ENCODE peak calls at places on chromosomes 13 and 19, in five cellular contexts. One of them, this sample, is unnamed.

GRCh38 chr19:17076539-17076919 is 952 bp downstream of the MYO9B start:
- DNase-seq in GM10248: no peak
- DNase-seq in fibroblast of pulmonary artery: no peak
- DNase-seq in brain microvascular endothelial cell: no peak
- DNase-seq in AG10803: peak; percentile 22
- DNase-seq in this sample: no peak

GRCh38 chr13:44685641-44686040 is 109.5 kb upstream of the TSC22D1 start:
- DNase-seq in fibroblast of pulmonary artery: peak; percentile 36
- DNase-seq in GM10248: no peak
- DNase-seq in brain microvascular endothelial cell: no peak
- DNase-seq in AG10803: no peak
- DNase-seq in this sample: no peak

GRCh38 chr19:4284176-4284958 is 5.3 kb downstream of the SHD start:
- DNase-seq in GM10248: no peak
- DNase-seq in AG10803: no peak
- DNase-seq in brain microvascular endothelial cell: peak; percentile 9
- DNase-seq in fibroblast of pulmonary artery: no peak
- DNase-seq in this sample: peak; percentile 81

GRCh38 chr19:9586764-9587163 is 2.5 kb upstream of the ZNF121 start:
- DNase-seq in brain microvascular endothelial cell: peak; percentile 54
- DNase-seq in fibroblast of pulmonary artery: peak; percentile 80
- DNase-seq in GM10248: peak; percentile 41
- DNase-seq in AG10803: peak; percentile 51
- DNase-seq in this sample: peak; percentile 69

GRCh38 chr13:22486490-22486889 is 694.3 kb upstream of the SGCG start:
- DNase-seq in AG10803: no peak
- DNase-seq in brain microvascular endothelial cell: no peak
- DNase-seq in fibroblast of pulmonary artery: no peak
- DNase-seq in GM10248: no peak
- DNase-seq in this sample: no peak

GRCh38 chr19:455031-455705 is 5.7 kb downstream of the SHC2 start:
- DNase-seq in AG10803: no peak
- DNase-seq in GM10248: no peak
- DNase-seq in brain microvascular endothelial cell: no peak
- DNase-seq in fibroblast of pulmonary artery: no peak
- DNase-seq in this sample: no peak

GRCh38 chr19:46461537-46461936 is 9.8 kb downstream of the PNMA8A start:
- DNase-seq in brain microvascular endothelial cell: no peak
- DNase-seq in AG10803: peak; percentile 32
- DNase-seq in GM10248: no peak
- DNase-seq in fibroblast of pulmonary artery: no peak
- DNase-seq in this sample: no peak

GRCh38 chr13:44075113-44075512 is 195.4 kb downstream of the LACC1 start:
- DNase-seq in fibroblast of pulmonary artery: no peak
- DNase-seq in GM10248: no peak
- DNase-seq in AG10803: no peak
- DNase-seq in brain microvascular endothelial cell: no peak
- DNase-seq in this sample: no peak

GRCh38 chr13:88042489-88042888 is 371.3 kb downstream of the SLITRK5 start:
- DNase-seq in brain microvascular endothelial cell: no peak
- DNase-seq in AG10803: peak; percentile 2
- DNase-seq in GM10248: no peak
- DNase-seq in fibroblast of pulmonary artery: no peak
- DNase-seq in this sample: no peak

GRCh38 chr13:105272660-105273631 is 1262.5 kb downstream of the EFNB2 start:
- DNase-seq in AG10803: no peak
- DNase-seq in GM10248: no peak
- DNase-seq in fibroblast of pulmonary artery: no peak
- DNase-seq in brain microvascular endothelial cell: no peak
- DNase-seq in this sample: peak; percentile 34

GRCh38 chr13:65889368-65889767 is 1340.8 kb downstream of the PCDH9 start:
- DNase-seq in fibroblast of pulmonary artery: peak; percentile 5
- DNase-seq in GM10248: no peak
- DNase-seq in brain microvascular endothelial cell: no peak
- DNase-seq in AG10803: peak; percentile 15
- DNase-seq in this sample: no peak

GRCh38 chr13:61138857-61139256 is 276.8 kb downstream of the PCDH20 start:
- DNase-seq in AG10803: no peak
- DNase-seq in GM10248: no peak
- DNase-seq in fibroblast of pulmonary artery: no peak
- DNase-seq in brain microvascular endothelial cell: no peak
- DNase-seq in this sample: no peak

GRCh38 chr13:113669231-113669870 is 2.3 kb downstream of the GRK1 start:
- DNase-seq in AG10803: no peak
- DNase-seq in fibroblast of pulmonary artery: no peak
- DNase-seq in GM10248: no peak
- DNase-seq in brain microvascular endothelial cell: no peak
- DNase-seq in this sample: peak; percentile 3

GRCh38 chr13:105220063-105220462 is 1315.4 kb downstream of the EFNB2 start:
- DNase-seq in AG10803: no peak
- DNase-seq in brain microvascular endothelial cell: peak; percentile 79
- DNase-seq in fibroblast of pulmonary artery: peak; percentile 18
- DNase-seq in GM10248: no peak
- DNase-seq in this sample: no peak

GRCh38 chr13:110799246-110800236 is 86.0 kb downstream of the ING1 start:
- DNase-seq in brain microvascular endothelial cell: peak; percentile 39
- DNase-seq in fibroblast of pulmonary artery: peak; percentile 96
- DNase-seq in AG10803: peak; percentile 89
- DNase-seq in GM10248: no peak
- DNase-seq in this sample: no peak

GRCh38 chr19:54332149-54332548 is 6.8 kb downstream of the LILRA4 start:
- DNase-seq in AG10803: no peak
- DNase-seq in GM10248: no peak
- DNase-seq in brain microvascular endothelial cell: no peak
- DNase-seq in fibroblast of pulmonary artery: no peak
- DNase-seq in this sample: no peak

GRCh38 chr19:16943942-16944625 is 55.3 kb downstream of the F2RL3 start:
- DNase-seq in fibroblast of pulmonary artery: no peak
- DNase-seq in AG10803: no peak
- DNase-seq in brain microvascular endothelial cell: no peak
- DNase-seq in GM10248: peak; percentile 4
- DNase-seq in this sample: no peak

GRCh38 chr13:36014763-36015162 is 116.4 kb downstream of the DCLK1 start:
- DNase-seq in fibroblast of pulmonary artery: no peak
- DNase-seq in GM10248: no peak
- DNase-seq in brain microvascular endothelial cell: no peak
- DNase-seq in AG10803: no peak
- DNase-seq in this sample: no peak

GRCh38 chr19:43721469-43722048 is 5.7 kb downstream of the IRGC start:
- DNase-seq in AG10803: no peak
- DNase-seq in brain microvascular endothelial cell: no peak
- DNase-seq in fibroblast of pulmonary artery: no peak
- DNase-seq in GM10248: no peak
- DNase-seq in this sample: no peak

GRCh38 chr13:110442946-110443632 is 118.4 kb downstream of the RAB20 start:
- DNase-seq in brain microvascular endothelial cell: peak; percentile 50
- DNase-seq in AG10803: peak; percentile 58
- DNase-seq in GM10248: no peak
- DNase-seq in fibroblast of pulmonary artery: peak; percentile 78
- DNase-seq in this sample: no peak

GRCh38 chr19:43425567-43426392 is 11.1 kb downstream of the TEX101 start:
- DNase-seq in AG10803: peak; percentile 29
- DNase-seq in GM10248: no peak
- DNase-seq in brain microvascular endothelial cell: no peak
- DNase-seq in fibroblast of pulmonary artery: peak; percentile 30
- DNase-seq in this sample: no peak

GRCh38 chr13:109196896-109197295 is 567.5 kb downstream of the MYO16 start:
- DNase-seq in brain microvascular endothelial cell: no peak
- DNase-seq in fibroblast of pulmonary artery: no peak
- DNase-seq in GM10248: no peak
- DNase-seq in AG10803: no peak
- DNase-seq in this sample: peak; percentile 51

GRCh38 chr19:28023064-28023463 is 1189.9 kb downstream of the UQCRFS1 start:
- DNase-seq in GM10248: no peak
- DNase-seq in AG10803: peak; percentile 77
- DNase-seq in fibroblast of pulmonary artery: peak; percentile 13
- DNase-seq in brain microvascular endothelial cell: no peak
- DNase-seq in this sample: no peak

GRCh38 chr19:30131722-30132291 is 189.8 kb downstream of the URI1 start:
- DNase-seq in fibroblast of pulmonary artery: no peak
- DNase-seq in brain microvascular endothelial cell: no peak
- DNase-seq in AG10803: no peak
- DNase-seq in GM10248: no peak
- DNase-seq in this sample: no peak

GRCh38 chr19:30131246-30131645 is 189.2 kb downstream of the URI1 start:
- DNase-seq in AG10803: no peak
- DNase-seq in fibroblast of pulmonary artery: no peak
- DNase-seq in brain microvascular endothelial cell: no peak
- DNase-seq in GM10248: no peak
- DNase-seq in this sample: no peak

GRCh38 chr19:30128211-30128610 is 186.2 kb downstream of the URI1 start:
- DNase-seq in GM10248: no peak
- DNase-seq in AG10803: no peak
- DNase-seq in brain microvascular endothelial cell: no peak
- DNase-seq in fibroblast of pulmonary artery: no peak
- DNase-seq in this sample: no peak

GRCh38 chr19:30132312-30133075 is 190.5 kb downstream of the URI1 start:
- DNase-seq in fibroblast of pulmonary artery: no peak
- DNase-seq in brain microvascular endothelial cell: no peak
- DNase-seq in GM10248: no peak
- DNase-seq in AG10803: no peak
- DNase-seq in this sample: no peak

DNA sequence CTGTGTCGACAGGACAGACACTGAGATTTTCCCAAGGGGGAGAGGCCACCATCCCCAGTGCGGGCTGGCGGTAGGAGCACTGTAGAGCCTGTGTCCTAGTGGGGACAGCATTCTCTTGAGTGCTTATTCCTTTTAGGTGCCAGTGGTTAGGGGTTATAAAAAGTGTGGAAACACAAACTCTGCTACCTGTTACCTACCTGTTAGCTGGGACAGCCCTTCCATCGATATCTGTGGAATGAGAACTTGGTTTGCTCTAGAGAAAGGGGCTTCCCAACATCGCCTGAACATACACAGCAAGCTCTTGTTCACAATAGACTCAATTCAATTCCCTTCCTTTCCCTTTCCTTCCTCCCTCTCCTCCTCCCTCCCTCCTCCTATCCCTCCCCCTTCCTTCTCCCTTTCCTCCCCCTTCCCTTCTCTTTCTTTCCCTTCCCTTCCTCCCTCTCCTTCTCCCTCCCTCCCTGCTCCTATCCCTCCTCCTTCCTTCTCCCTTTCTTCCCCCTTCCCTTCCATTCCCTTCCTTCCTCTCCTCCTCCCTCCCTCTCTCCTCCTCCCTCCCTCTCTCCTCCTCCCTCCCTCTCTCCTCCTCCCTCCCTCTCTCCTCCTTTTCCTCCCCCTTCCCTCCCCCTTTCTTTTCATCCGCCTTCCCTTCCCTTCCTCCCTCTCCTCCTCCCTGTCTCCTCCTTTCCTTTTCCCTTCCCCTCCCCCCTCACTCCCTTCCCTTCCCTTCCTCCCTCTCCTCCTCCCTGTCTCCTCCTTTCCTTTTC is 188.5 kb downstream of the URI1 start:
- DNase-seq in brain microvascular endothelial cell: no peak
- DNase-seq in fibroblast of pulmonary artery: no peak
- DNase-seq in AG10803: no peak
- DNase-seq in GM10248: no peak
- DNase-seq in this sample: no peak
- TF ChIP-seq CTCF in brain microvascular endothelial cell: no peak
- TF ChIP-seq CTCF in fibroblast of pulmonary artery: no peak
- TF ChIP-seq CTCF in AG10803: no peak
- TF ChIP-seq CTCF in GM10248: no peak
- TF ChIP-seq CTCF in this sample: no peak

GRCh38 chr19:50500060-50500752 is 10.8 kb downstream of the JOSD2 start:
- DNase-seq in AG10803: no peak
- DNase-seq in fibroblast of pulmonary artery: no peak
- DNase-seq in GM10248: peak; percentile 61
- DNase-seq in brain microvascular endothelial cell: no peak
- DNase-seq in this sample: peak; percentile 54
- TF ChIP-seq CTCF in AG10803: no peak
- TF ChIP-seq CTCF in fibroblast of pulmonary artery: peak; percentile 2
- TF ChIP-seq CTCF in GM10248: no peak
- TF ChIP-seq CTCF in brain microvascular endothelial cell: peak; percentile 42
- TF ChIP-seq CTCF in this sample: peak; percentile 34

GRCh38 chr19:15466851-15467733 is 2.7 kb upstream of the RASAL3 start:
- DNase-seq in AG10803: peak; percentile 28
- DNase-seq in brain microvascular endothelial cell: peak; percentile 54
- DNase-seq in fibroblast of pulmonary artery: peak; percentile 87
- DNase-seq in GM10248: no peak
- DNase-seq in this sample: no peak
- TF ChIP-seq CTCF in AG10803: no peak
- TF ChIP-seq CTCF in brain microvascular endothelial cell: no peak
- TF ChIP-seq CTCF in fibroblast of pulmonary artery: no peak
- TF ChIP-seq CTCF in GM10248: no peak
- TF ChIP-seq CTCF in this sample: no peak

GRCh38 chr19:55529636-55530230 is 7.2 kb downstream of the SBK2 start:
- DNase-seq in GM10248: no peak
- DNase-seq in brain microvascular endothelial cell: no peak
- DNase-seq in AG10803: no peak
- DNase-seq in fibroblast of pulmonary artery: no peak
- DNase-seq in this sample: no peak

GRCh38 chr19:55525289-55526101 is 11.4 kb downstream of the SBK2 start:
- DNase-seq in fibroblast of pulmonary artery: no peak
- DNase-seq in brain microvascular endothelial cell: no peak
- DNase-seq in GM10248: no peak
- DNase-seq in AG10803: no peak
- DNase-seq in this sample: no peak

GRCh38 chr19:55526216-55527196 is 10.4 kb downstream of the SBK2 start:
- DNase-seq in brain microvascular endothelial cell: peak; percentile 62
- DNase-seq in AG10803: peak; percentile 49
- DNase-seq in fibroblast of pulmonary artery: peak; percentile 83
- DNase-seq in GM10248: no peak
- DNase-seq in this sample: peak; percentile 50

GRCh38 chr19:55527197-55528029 is 9.5 kb downstream of the SBK2 start:
- DNase-seq in fibroblast of pulmonary artery: no peak
- DNase-seq in AG10803: no peak
- DNase-seq in GM10248: no peak
- DNase-seq in brain microvascular endothelial cell: no peak
- DNase-seq in this sample: no peak

GRCh38 chr19:55528030-55528801 is 8.7 kb downstream of the SBK2 start:
- DNase-seq in brain microvascular endothelial cell: no peak
- DNase-seq in GM10248: no peak
- DNase-seq in AG10803: peak; percentile 37
- DNase-seq in fibroblast of pulmonary artery: no peak
- DNase-seq in this sample: peak; percentile 37
- TF ChIP-seq CTCF in brain microvascular endothelial cell: peak; percentile 33
- TF ChIP-seq CTCF in GM10248: no peak
- TF ChIP-seq CTCF in AG10803: peak; percentile 27
- TF ChIP-seq CTCF in fibroblast of pulmonary artery: no peak
- TF ChIP-seq CTCF in this sample: no peak

GRCh38 chr19:35748106-35749020 is at the start of gene LIN37:
- DNase-seq in GM10248: peak; percentile 93
- DNase-seq in AG10803: peak; percentile 99
- DNase-seq in brain microvascular endothelial cell: peak; percentile 99
- DNase-seq in fibroblast of pulmonary artery: peak; percentile 100
- DNase-seq in this sample: peak; percentile 99
- TF ChIP-seq CTCF in GM10248: no peak
- TF ChIP-seq CTCF in AG10803: no peak
- TF ChIP-seq CTCF in brain microvascular endothelial cell: peak; percentile 14
- TF ChIP-seq CTCF in fibroblast of pulmonary artery: no peak
- TF ChIP-seq CTCF in this sample: no peak

GRCh38 chr19:8452446-8453123 is 7.8 kb downstream of the HNRNPM start:
- DNase-seq in AG10803: no peak
- DNase-seq in brain microvascular endothelial cell: no peak
- DNase-seq in GM10248: no peak
- DNase-seq in fibroblast of pulmonary artery: no peak
- DNase-seq in this sample: no peak
- TF ChIP-seq CTCF in AG10803: no peak
- TF ChIP-seq CTCF in brain microvascular endothelial cell: no peak
- TF ChIP-seq CTCF in GM10248: no peak
- TF ChIP-seq CTCF in fibroblast of pulmonary artery: no peak
- TF ChIP-seq CTCF in this sample: no peak

This sample was measured in BE2C.